ENCODE peak calls at places on chromosomes 4 and X, in ten cellular contexts. W is tibial nerve, N is A549, Q is suprapubic skin, Y is transverse colon, L is stomach, F is upper lobe of left lung, H is K562, C is GM12878, O is sigmoid colon. D is an unnamed sample.

GRCh38 chr4:113645288-113645687 is 116.2 kb downstream of the CAMK2D start:
- DNase-seq in Y (no peak), Q (no peak), F (no peak), C (no peak), W (no peak), N (no peak), H (no peak), L (no peak), O (no peak), D (no peak)

GRCh38 chr4:8700576-8700975 is 108.0 kb downstream of the CPZ start:
- DNase-seq in N (no peak), F (no peak), H (no peak), Y (peak; percentile 3), W (no peak), C (no peak), L (peak; percentile 16), Q (no peak), O (peak; percentile 39), D (peak; percentile 2)

GRCh38 chrX:51098046-51098445 is 187.5 kb downstream of the BMP15 start:
- DNase-seq in C (no peak), Q (no peak), H (no peak), F (no peak), O (no peak), N (no peak), Y (no peak), L (no peak), W (no peak), D (no peak)

GRCh38 chr4:105895609-105896460 is 564 bp downstream of the NPNT start:
- DNase-seq in F (peak; percentile 67), L (no peak), N (peak; percentile 6), O (no peak), C (no peak), H (no peak), W (no peak), Q (peak; percentile 62), Y (peak; percentile 52), D (peak; percentile 16)

GRCh38 chr4:30460818-30461217 is 259.4 kb upstream of the PCDH7 start:
- DNase-seq in Q (no peak), C (no peak), H (no peak), F (no peak), O (no peak), W (no peak), L (no peak), N (no peak), Y (no peak), D (no peak)

GRCh38 chr4:53959373-53959772 is 105.0 kb downstream of the CHIC2 start:
- DNase-seq in F (no peak), Q (no peak), H (no peak), W (no peak), Y (no peak), O (no peak), C (no peak), L (no peak), N (no peak), D (no peak)

GRCh38 chr4:165204462-165204830 is 2.9 kb upstream of the KLHL2 start:
- DNase-seq in Y (no peak), O (no peak), L (no peak), C (no peak), N (no peak), H (peak; percentile 15), W (no peak), Q (no peak), F (peak; percentile 31), D (no peak)

GRCh38 chr4:187993827-187994226 is 1.7 kb upstream of the ZFP42 start:
- DNase-seq in O (no peak), H (peak; percentile 22), L (no peak), C (no peak), F (no peak), Q (no peak), N (no peak), Y (no peak), W (no peak), D (no peak)

GRCh38 chr4:25991296-25991695 is 77.3 kb downstream of the SMIM20 start:
- DNase-seq in N (no peak), F (no peak), H (no peak), Q (no peak), W (no peak), C (no peak), O (no peak), L (no peak), Y (no peak), D (no peak)

GRCh38 chrX:115393271-115393670 is 103.8 kb downstream of the LUZP4 start:
- DNase-seq in Q (no peak), N (no peak), C (no peak), L (no peak), Y (no peak), H (no peak), F (no peak), W (no peak), O (no peak), D (no peak)

GRCh38 chrX:134602410-134602809 is 55.9 kb downstream of the PLAC1 start:
- DNase-seq in C (no peak), F (no peak), L (no peak), Y (no peak), Q (no peak), W (no peak), O (no peak), N (no peak), H (no peak), D (no peak)

GRCh38 chr4:87979810-87980209 is 4.3 kb downstream of the SPP1 start:
- DNase-seq in L (no peak), F (no peak), H (no peak), Q (no peak), O (no peak), C (no peak), W (no peak), N (no peak), Y (no peak), D (no peak)

GRCh38 chrX:149628280-149628679 is 3.3 kb downstream of the TMEM185A start:
- DNase-seq in Y (no peak), H (no peak), L (no peak), N (no peak), F (no peak), O (no peak), Q (no peak), C (no peak), W (no peak), D (no peak)
- H3K4me1 ChIP-seq in Y (no peaks in the 10 kb centered on the region), H (peaks cover 11% of the 10 kb centered on the region), L (peaks cover 3% of the 10 kb centered on the region), N (peaks cover 24% of the 10 kb centered on the region), F (peaks cover 11% of the 10 kb centered on the region), O (peaks cover 10% of the 10 kb centered on the region), Q (peaks cover 27% of the 10 kb centered on the region), C (no peaks in the 10 kb centered on the region), W (no peaks in the 10 kb centered on the region), D (peaks cover 2% of the 10 kb centered on the region)

DNA sequence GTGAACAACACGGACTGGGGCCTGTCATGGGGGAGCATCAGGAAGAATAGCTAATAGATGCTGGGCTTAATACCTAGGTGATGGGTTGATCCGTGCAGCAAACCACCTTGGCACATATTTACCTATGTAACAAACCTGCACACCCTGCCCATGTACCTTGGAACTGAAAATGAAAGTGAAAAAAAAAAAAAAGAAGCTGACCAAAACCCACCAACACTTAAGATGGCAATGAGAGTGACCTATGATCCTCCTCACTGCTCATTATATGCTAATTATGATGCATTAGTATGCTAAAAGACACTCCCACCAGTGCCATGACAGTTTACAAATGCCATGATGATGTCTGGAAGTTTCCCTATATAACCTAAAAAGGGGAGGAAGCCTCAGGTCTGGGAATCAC is 503.2 kb upstream of the CTSO start:
- DNase-seq in W (no peak), F (no peak), L (no peak), O (no peak), N (no peak), Q (no peak), Y (no peak), C (no peak), H (no peak), D (no peak)
- TF ChIP-seq EP300 in W (no peak), F (no peak), L (no peak), O (no peak), N (no peak), Q (no peak), Y (no peak), C (no peak), H (no peak), D (no peak)

GRCh38 chr4:38174811-38175210 is 214.6 kb downstream of the PTTG2 start:
- DNase-seq in Q (no peak), C (no peak), Y (no peak), H (no peak), N (no peak), W (no peak), F (no peak), O (no peak), L (no peak), D (no peak)

GRCh38 chr4:38179690-38180299 is 219.6 kb downstream of the PTTG2 start:
- DNase-seq in W (peak; percentile 61), Y (peak; percentile 88), H (peak; percentile 60), F (peak; percentile 84), L (peak; percentile 87), Q (peak; percentile 81), N (no peak), O (peak; percentile 87), C (peak; percentile 56), D (peak; percentile 70)

GRCh38 chr4:38178666-38178995 is 218.4 kb downstream of the PTTG2 start:
- DNase-seq in C (peak; percentile 50), Q (no peak), N (no peak), W (no peak), O (no peak), L (no peak), H (no peak), F (no peak), Y (no peak), D (no peak)

GRCh38 chr4:38177792-38178665 is 217.8 kb downstream of the PTTG2 start:
- DNase-seq in W (peak; percentile 55), O (peak; percentile 85), H (peak; percentile 62), L (peak; percentile 90), Y (peak; percentile 81), Q (peak; percentile 91), N (no peak), C (no peak), F (peak; percentile 94), D (peak; percentile 59)

DNA sequence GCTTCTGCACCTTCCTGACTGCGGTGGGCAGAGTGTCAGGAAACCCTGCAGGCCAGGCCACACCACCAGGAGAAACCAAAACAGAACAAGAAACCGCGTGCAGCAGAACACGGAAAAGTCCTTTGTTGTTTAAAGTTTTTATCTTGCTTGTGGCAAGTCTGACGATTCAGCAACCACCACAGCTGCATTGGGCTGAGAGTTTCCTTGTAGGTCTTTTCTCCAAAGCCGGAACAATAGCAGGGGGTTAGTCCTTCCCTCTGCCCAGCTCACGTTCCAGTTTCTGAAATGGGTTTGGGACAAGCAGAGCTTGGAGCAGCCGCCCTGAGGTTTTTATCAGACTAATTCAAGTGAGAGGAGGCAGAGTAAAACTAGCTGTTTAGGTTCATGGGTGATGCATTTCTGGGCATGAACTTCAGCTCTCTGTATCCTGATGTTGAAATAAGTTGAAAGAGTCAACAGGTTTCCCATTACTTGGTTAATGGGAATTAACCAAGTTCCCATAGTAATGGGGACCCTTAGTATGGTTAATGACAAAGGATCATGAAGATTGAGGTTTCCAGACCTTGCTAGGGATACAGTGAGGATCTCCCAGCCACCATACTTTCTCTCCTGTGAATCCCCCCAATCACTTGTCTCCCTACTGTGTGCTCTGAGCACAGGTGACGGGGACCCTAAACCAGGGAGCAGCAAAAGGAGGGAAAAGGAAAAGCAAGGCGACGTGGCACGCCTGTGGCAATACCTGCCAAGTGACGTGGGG is 217.0 kb downstream of the PTTG2 start:
- DNase-seq in H (no peak), Y (peak; percentile 46), L (peak; percentile 71), Q (no peak), F (peak; percentile 50), N (no peak), O (no peak), C (no peak), W (no peak), D (peak; percentile 29)
- TF ChIP-seq POLR2A in H (no peak), Y (no peak), L (no peak), Q (no peak), F (no peak), N (no peak), O (no peak), C (no peak), W (no peak), D (no peak)

GRCh38 chrX:13085533-13085932 is 41.1 kb upstream of the FAM9C start:
- DNase-seq in L (no peak), O (no peak), N (no peak), Q (no peak), H (no peak), C (peak; percentile 74), W (no peak), F (no peak), Y (no peak), D (no peak)
- H3K4me1 ChIP-seq in L (no peaks in the 10 kb centered on the region), O (no peaks in the 10 kb centered on the region), N (peaks cover 18% of the 10 kb centered on the region), Q (peaks cover 2% of the 10 kb centered on the region), H (peaks cover 6% of the 10 kb centered on the region), C (peaks cover 85% of the 10 kb centered on the region), W (no peaks in the 10 kb centered on the region), F (peaks cover 6% of the 10 kb centered on the region), Y (peaks cover 5% of the 10 kb centered on the region), D (peaks cover 1% of the 10 kb centered on the region)

D was measured in ovary.